ENCODE peak calls at places on chromosomes 7 and 10, in ten cellular contexts. U is AG09319; G is non-pigmented ciliary epithelial cell; O is A549; K is GM03348; T is activated naive CD4-positive, alpha-beta T cell treated with anti-CD3 and anti-CD28 coated beads, Interleukin-2, amount 50 U/mL, for 72 hours; J is HTR-8/SVneo; C is GM04503; A is amniotic stem cell; X is NCI-H1417. R is an unnamed sample.

GRCh38 chr10:21811245-21811585 is 192.3 kb downstream of the DNAJC1 start:
- DNase-seq in J (no peak), A (no peak), U (no peak), C (no peak), G (peak), K (no peak), T (no peak), X (no peak), O (no peak), R (no peak)

GRCh38 chr10:35562427-35562826 is 42.7 kb upstream of the GJD4 start:
- DNase-seq in A (no peak), O (no peak), U (no peak), X (no peak), C (no peak), T (no peak), G (no peak), J (no peak), K (no peak), R (no peak)

GRCh38 chr10:2844925-2845324 is 222.4 kb upstream of the PFKP start:
- DNase-seq in C (no peak), K (no peak), G (no peak), X (no peak), U (no peak), O (no peak), J (no peak), T (no peak), A (no peak), R (no peak)

GRCh38 chr7:131011437-131011752 is 277.4 kb upstream of the KLF14 start:
- DNase-seq in G (no peak), A (no peak), X (no peak), O (no peak), C (no peak), T (no peak), U (no peak), K (no peak), J (no peak), R (no peak)

GRCh38 chr7:92246363-92247101 is 758 bp downstream of the ANKIB1 start:
- DNase-seq in J (peak), X (no peak), G (no peak), A (no peak), C (no peak), O (peak), T (peak), K (peak), U (no peak), R (peak)

GRCh38 chr7:104643587-104644217 is 315.3 kb downstream of the LHFPL3 start:
- DNase-seq in T (no peak), C (no peak), G (no peak), A (no peak), K (peak), O (peak), U (no peak), X (no peak), J (peak), R (peak)

GRCh38 chr10:124494050-124494807 is 32.6 kb downstream of the LHPP start:
- DNase-seq in J (no peak), U (no peak), G (no peak), A (no peak), C (no peak), T (no peak), O (no peak), K (no peak), X (no peak), R (no peak)

GRCh38 chr7:120272261-120272895 is 597 bp upstream of the KCND2 start:
- DNase-seq in O (peak), C (no peak), U (peak), A (no peak), G (no peak), K (peak), T (no peak), J (peak), X (peak), R (peak)

GRCh38 chr7:6392712-6393666 is 54.8 kb downstream of the DAGLB start:
- DNase-seq in X (no peak), A (peak), J (peak), C (no peak), T (peak), U (peak), K (peak), O (peak), G (no peak), R (peak)

GRCh38 chr10:58152698-58153263 is 114.9 kb downstream of the IPMK start:
- DNase-seq in U (peak), G (peak), T (peak), K (peak), J (peak), O (no peak), C (no peak), A (peak), X (peak), R (peak)

GRCh38 chr7:130544356-130544755 is 52.5 kb downstream of the MEST start:
- DNase-seq in U (no peak), X (no peak), J (no peak), K (no peak), C (no peak), A (no peak), G (no peak), T (no peak), O (no peak), R (no peak)

GRCh38 chr10:6987536-6987945 is 407.5 kb upstream of the PRKCQ start:
- DNase-seq in X (no peak), T (no peak), K (no peak), U (no peak), C (no peak), J (no peak), O (no peak), G (no peak), A (no peak), R (no peak)

GRCh38 chr10:113133497-113133896 is 183.4 kb downstream of the TCF7L2 start:
- DNase-seq in K (peak), A (no peak), X (no peak), O (no peak), J (no peak), G (no peak), T (no peak), C (peak), U (peak), R (peak)